ENCODE peak calls at places on chromosomes 3 and 15, in six cellular contexts. T is WTC11, Y is K562, O is HepG2, L is HCT116, W is H1. U is an unnamed sample.

GRCh38 chr3:67624078-67624477 is 30.3 kb downstream of the SUCLG2 start:
- DNase-seq in O (no peak), Y (no peak), T (no peak), L (no peak), W (no peak), U (no peak)

GRCh38 chr3:29465836-29466235 is 185.0 kb downstream of the RBMS3 start:
- DNase-seq in Y (no peak), W (no peak), O (no peak), L (no peak), T (no peak), U (no peak)

GRCh38 chr3:5133689-5134088 is 11.6 kb downstream of the ARL8B start:
- DNase-seq in O (no peak), T (no peak), W (no peak), L (no peak), Y (no peak), U (no peak)

GRCh38 chr3:170714562-170715535 is 129.0 kb upstream of the SLC7A14 start:
- DNase-seq in T (no peak), W (no peak), O (no peak), Y (no peak), L (no peak), U (no peak)

GRCh38 chr3:133865136-133865855 is 30.4 kb downstream of the RAB6B start:
- DNase-seq in Y (no peak), O (peak), T (no peak), L (no peak), W (no peak), U (no peak)

GRCh38 chr15:60932051-60932915 is 296.8 kb downstream of the RORA start:
- DNase-seq in T (no peak), W (no peak), L (peak), O (no peak), Y (no peak), U (no peak)

GRCh38 chr15:90564109-90564508 is 34.4 kb downstream of the CRTC3 start:
- DNase-seq in T (no peak), L (no peak), W (no peak), O (no peak), Y (no peak), U (no peak)

GRCh38 chr3:171736556-171736955 is 73.7 kb downstream of the PLD1 start:
- DNase-seq in W (no peak), T (no peak), L (no peak), O (peak), Y (no peak), U (no peak)

GRCh38 chr3:12891985-12892839 is 50.8 kb upstream of the RPL32 start:
- DNase-seq in L (peak), W (no peak), Y (peak), T (peak), O (peak), U (no peak)

GRCh38 chr15:31398677-31399260 is 72.1 kb downstream of the KLF13 start:
- DNase-seq in T (no peak), O (peak), W (no peak), Y (no peak), L (no peak), U (no peak)

GRCh38 chr3:38168988-38169363 is 3.6 kb downstream of the OXSR1 start:
- DNase-seq in T (no peak), Y (no peak), L (no peak), W (no peak), O (no peak), U (no peak)

GRCh38 chr3:125317761-125318496 is 57.2 kb downstream of the ZNF148 start:
- DNase-seq in L (peak), W (no peak), T (no peak), Y (no peak), O (no peak), U (no peak)

GRCh38 chr3:146166450-146167222 is 5.7 kb upstream of the PLOD2 start:
- DNase-seq in L (no peak), O (peak), W (no peak), Y (no peak), T (no peak), U (no peak)

DNA sequence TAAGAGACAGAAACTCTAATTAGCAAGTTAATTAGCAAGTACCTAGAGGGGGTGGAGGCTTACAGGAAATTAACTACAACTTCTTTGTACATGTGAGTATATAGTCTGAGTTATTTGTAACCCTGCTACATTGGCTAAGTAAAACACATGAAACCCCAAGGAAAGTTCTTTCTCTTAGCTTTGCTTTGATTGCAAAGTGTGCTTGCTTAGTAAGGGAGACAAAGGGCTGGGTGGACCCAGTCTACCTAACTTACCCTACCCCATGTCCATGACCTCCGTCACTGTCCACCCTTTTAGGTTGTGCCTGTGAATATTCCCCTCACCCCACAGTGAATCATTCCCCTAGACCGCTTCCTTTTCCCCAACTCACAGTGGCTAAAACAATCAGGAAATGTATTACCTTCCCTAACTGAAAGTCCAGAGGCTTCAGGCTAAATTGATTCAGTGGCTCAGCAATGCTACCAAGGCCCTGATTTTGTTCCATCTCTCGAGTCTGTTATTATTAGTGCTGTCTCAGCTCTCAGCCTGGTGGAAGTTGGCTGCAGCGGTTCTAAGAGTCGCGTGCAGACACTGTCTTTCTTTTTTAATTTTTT is 31.1 kb upstream of the RYR3 start:
- DNase-seq in W (no peak), Y (no peak), O (no peak), L (no peak), T (no peak), U (no peak)
- TF ChIP-seq ATF3 in W (no peak), Y (no peak), O (no peak), L (no peak), T (no peak), U (no peak)

GRCh38 chr3:165642761-165643432 is 194.3 kb downstream of the BCHE start:
- DNase-seq in W (no peak), L (peak), Y (no peak), O (no peak), T (no peak), U (no peak)
- TF ChIP-seq ATF3 in W (no peak), L (no peak), Y (no peak), O (no peak), T (no peak), U (no peak)

GRCh38 chr3:119589087-119589773 is 8.5 kb upstream of the PLA1A start:
- DNase-seq in T (no peak), O (no peak), W (no peak), Y (no peak), L (no peak), U (no peak)

GRCh38 chr3:119585193-119585592 is 5.9 kb downstream of the ADPRH start:
- DNase-seq in Y (no peak), T (no peak), O (no peak), W (no peak), L (no peak), U (no peak)

GRCh38 chr3:119586707-119587317 is 7.5 kb downstream of the ADPRH start:
- DNase-seq in O (no peak), Y (no peak), T (no peak), L (no peak), W (no peak), U (no peak)

GRCh38 chr3:119585867-119586570 is 6.7 kb downstream of the ADPRH start:
- DNase-seq in T (no peak), O (no peak), Y (no peak), L (no peak), W (no peak), U (no peak)

DNA sequence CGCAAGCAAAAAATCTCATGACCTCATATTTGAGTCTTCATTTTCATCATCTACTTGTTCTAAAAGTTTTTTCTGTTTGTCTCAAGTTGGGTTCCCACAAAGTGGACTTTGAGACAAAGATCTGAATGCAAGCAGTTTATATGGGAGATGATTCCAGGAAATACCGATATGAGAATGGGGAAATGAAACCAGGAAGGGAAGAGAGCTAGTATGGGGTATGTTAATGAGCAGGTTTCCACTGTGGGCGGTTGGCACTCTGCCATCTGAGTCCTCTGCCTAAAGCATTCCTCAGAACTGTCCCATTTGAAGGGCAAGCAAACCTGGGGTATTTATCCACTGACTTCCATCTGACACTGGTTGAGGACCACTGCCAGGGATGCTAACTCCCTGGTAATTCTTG is 8.8 kb downstream of the ADPRH start:
- DNase-seq in Y (no peak), W (no peak), L (no peak), T (no peak), O (no peak), U (no peak)
- TF ChIP-seq ATF3 in Y (no peak), W (no peak), L (no peak), T (no peak), O (no peak), U (no peak)

GRCh38 chr3:154338570-154338969 is 14.3 kb upstream of the DHX36 start:
- DNase-seq in L (no peak), O (no peak), W (no peak), Y (no peak), T (no peak), U (no peak)

GRCh38 chr3:154338008-154338407 is 13.7 kb upstream of the DHX36 start:
- DNase-seq in T (no peak), Y (no peak), W (no peak), O (no peak), L (no peak), U (no peak)

DNA sequence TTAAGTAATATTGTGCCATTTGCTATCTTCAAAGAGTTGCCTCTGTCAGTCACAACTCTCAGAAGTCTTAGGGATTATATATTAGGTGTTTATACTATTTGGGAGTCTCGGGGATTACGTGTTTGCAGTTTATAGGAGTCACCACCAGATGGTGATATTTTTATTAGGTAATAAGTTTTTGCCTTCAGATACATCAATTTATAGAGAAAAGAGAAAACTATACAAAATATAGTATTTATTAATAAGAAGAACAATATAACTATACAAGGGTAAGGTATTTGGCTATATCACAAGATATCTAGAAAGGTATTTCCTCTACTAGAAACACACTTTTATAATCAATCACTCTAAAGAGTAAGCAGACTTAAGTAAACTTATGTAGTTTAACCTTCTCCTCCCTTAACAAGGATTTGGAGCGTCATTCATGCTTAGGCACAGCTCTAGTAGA is 10.7 kb upstream of the DHX36 start:
- DNase-seq in Y (peak), O (peak), W (no peak), T (no peak), L (no peak), U (no peak)
- TF ChIP-seq ATF3 in Y (no peak), O (no peak), W (no peak), T (no peak), L (no peak), U (no peak)

GRCh38 chr3:187961366-187961765 is 192.6 kb upstream of the LPP start:
- DNase-seq in Y (no peak), W (no peak), L (no peak), O (no peak), T (no peak), U (no peak)
- TF ChIP-seq ATF3 in Y (no peak), W (no peak), L (no peak), O (no peak), T (no peak), U (no peak)

GRCh38 chr3:14758297-14758696 is 60.5 kb upstream of the FGD5 start:
- DNase-seq in Y (no peak), L (no peak), W (no peak), T (no peak), O (no peak), U (no peak)
- TF ChIP-seq ATF3 in Y (no peak), L (no peak), W (no peak), T (no peak), O (no peak), U (no peak)

GRCh38 chr3:184508938-184509337 is 52.6 kb upstream of the EPHB3 start:
- DNase-seq in W (no peak), T (no peak), O (no peak), Y (no peak), L (no peak), U (no peak)
- TF ChIP-seq ATF3 in W (no peak), T (no peak), O (no peak), Y (no peak), L (no peak), U (no peak)

DNA sequence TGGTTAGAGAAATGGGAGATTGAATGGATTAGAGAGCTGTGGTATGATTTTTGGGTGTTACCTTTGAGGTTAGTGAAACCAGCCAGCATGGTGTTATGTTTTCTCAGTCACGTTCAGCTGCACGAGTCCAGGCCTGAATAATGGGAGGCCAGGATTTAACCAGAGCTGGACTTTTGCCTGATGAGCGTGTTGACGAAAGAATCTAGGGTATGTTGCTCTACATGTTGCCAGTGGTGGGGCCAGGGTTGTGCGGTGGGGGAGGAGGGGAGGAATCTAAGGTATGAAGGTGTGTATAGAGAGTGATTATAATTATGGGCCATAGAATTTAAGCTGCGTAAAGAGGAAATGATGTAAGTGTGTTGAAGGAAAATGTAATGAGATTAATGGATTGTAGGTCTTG is 22.8 kb downstream of the MINDY2 start:
- DNase-seq in L (no peak), T (no peak), Y (no peak), O (peak), W (no peak), U (no peak)
- TF ChIP-seq ATF3 in L (no peak), T (no peak), Y (no peak), O (no peak), W (no peak), U (no peak)